ENCODE peak calls at places on chromosome 6, in six cellular contexts. H, M, C, Q, N and B are unnamed samples.

GRCh38 chr6:156953478-156954146 is 176.4 kb downstream of the ARID1B start:
- DNase-seq in M (peak), H (peak), Q (no peak), N (peak), C (no peak), B (no peak)

GRCh38 chr6:108707328-108707976 is 140.8 kb upstream of the ARMC2 start:
- DNase-seq in C (no peak), M (peak), H (no peak), Q (no peak), N (no peak), B (no peak)

GRCh38 chr6:151690768-151691562 is 116.5 kb upstream of the ESR1 start:
- DNase-seq in C (no peak), N (peak), M (no peak), H (peak), Q (no peak), B (no peak)

GRCh38 chr6:155162682-155163081 is 101.1 kb upstream of the CLDN20 start:
- DNase-seq in N (no peak), M (no peak), H (peak), Q (no peak), C (no peak), B (no peak)

GRCh38 chr6:68634503-68635411 is at the start of gene ADGRB3:
- DNase-seq in Q (peak), H (peak), N (peak), C (peak), M (peak), B (peak)

GRCh38 chr6:116096979-116097816 is 3.5 kb upstream of the NT5DC1 start:
- DNase-seq in Q (no peak), C (no peak), N (peak), M (no peak), H (peak), B (no peak)

GRCh38 chr6:148317739-148318138 is 24.9 kb upstream of the SASH1 start:
- DNase-seq in Q (no peak), N (no peak), M (no peak), H (no peak), C (no peak), B (no peak)

GRCh38 chr6:35776364-35777215 is at the start of gene CLPSL2:
- DNase-seq in H (peak), C (no peak), M (peak), Q (no peak), N (no peak), B (peak)

GRCh38 chr6:129866688-129867087 is 5.6 kb upstream of the TMEM244 start:
- DNase-seq in C (no peak), H (no peak), N (no peak), M (no peak), Q (no peak), B (no peak)

GRCh38 chr6:144928847-144929246 is 643.7 kb downstream of the UTRN start:
- DNase-seq in C (no peak), N (no peak), Q (no peak), M (no peak), H (no peak), B (no peak)

GRCh38 chr6:114783083-114783482 is 440.3 kb upstream of the HS3ST5 start:
- DNase-seq in M (no peak), Q (no peak), C (no peak), H (no peak), N (no peak), B (no peak)

GRCh38 chr6:135576055-135576454 is 78.5 kb upstream of the AHI1 start:
- DNase-seq in M (no peak), H (peak), Q (no peak), N (peak), C (no peak), B (no peak)

GRCh38 chr6:34232901-34233300 is 3.8 kb upstream of the HMGA1 start:
- DNase-seq in N (peak), C (no peak), Q (no peak), M (no peak), H (no peak), B (no peak)

GRCh38 chr6:92052513-92052912 is 1366.8 kb downstream of the EPHA7 start:
- DNase-seq in Q (no peak), M (no peak), N (no peak), H (no peak), C (no peak), B (no peak)

GRCh38 chr6:136775548-136775947 is 16.7 kb downstream of the MAP3K5 start:
- DNase-seq in H (peak), N (no peak), M (no peak), C (no peak), Q (no peak), B (no peak)

GRCh38 chr6:24536466-24536865 is 41.7 kb downstream of the ALDH5A1 start:
- DNase-seq in N (no peak), H (no peak), Q (no peak), C (no peak), M (no peak), B (no peak)

GRCh38 chr6:123945386-123945785 is 141.7 kb downstream of the NKAIN2 start:
- DNase-seq in M (no peak), Q (no peak), C (no peak), H (no peak), N (no peak), B (no peak)

GRCh38 chr6:110534731-110535164 is 58.3 kb upstream of the SLC22A16 start:
- DNase-seq in C (peak), Q (no peak), N (peak), H (peak), M (peak), B (no peak)

GRCh38 chr6:57089265-57089664 is 723 bp upstream of the ZNF451 start:
- DNase-seq in M (no peak), N (no peak), H (no peak), C (no peak), Q (no peak), B (no peak)

DNA sequence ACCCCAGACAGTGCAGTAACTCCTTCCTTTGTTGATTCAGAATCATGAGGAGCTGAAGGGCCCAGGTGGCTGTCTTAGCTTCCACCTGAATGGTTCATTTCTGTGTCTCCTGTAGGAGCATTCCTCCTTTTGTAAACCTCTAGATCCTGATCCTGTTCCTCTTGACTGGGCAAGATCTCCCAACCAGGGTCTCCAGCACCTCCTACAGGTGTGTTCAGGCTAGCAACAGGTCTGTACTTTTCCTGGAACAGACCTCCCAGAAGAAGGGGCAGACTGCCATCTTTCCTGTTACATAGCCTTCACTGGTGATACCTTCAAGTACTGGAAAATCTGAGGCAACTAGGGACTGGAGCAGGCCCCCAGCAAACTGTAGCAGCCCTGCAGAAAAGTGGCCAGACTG is 35.2 kb downstream of the HLA-B start:
- DNase-seq in C (no peak), Q (no peak), M (no peak), N (no peak), H (no peak), B (no peak)
- TF ChIP-seq CTCF in C (no peak), Q (no peak), M (peak), N (no peak), H (no peak), B (no peak)

GRCh38 chr6:1015819-1016218 is 296.1 kb upstream of the FOXQ1 start:
- DNase-seq in C (no peak), M (peak), N (no peak), H (no peak), Q (no peak), B (peak)
- TF ChIP-seq CTCF in C (no peak), M (no peak), N (no peak), H (no peak), Q (peak), B (no peak)

GRCh38 chr6:87617405-87617804 is 27.5 kb downstream of the ORC3 start:
- DNase-seq in C (no peak), Q (no peak), N (no peak), M (no peak), H (no peak), B (no peak)
- TF ChIP-seq CTCF in C (no peak), Q (no peak), N (no peak), M (no peak), H (no peak), B (no peak)

GRCh38 chr6:54992789-54993188 is 146.2 kb downstream of the FAM83B start:
- DNase-seq in N (peak), C (no peak), Q (no peak), H (peak), M (no peak), B (no peak)
- TF ChIP-seq CTCF in N (peak), C (no peak), Q (peak), H (peak), M (peak), B (peak)

GRCh38 chr6:44778513-44778912 is 391.0 kb downstream of the CDC5L start:
- DNase-seq in C (no peak), N (no peak), M (no peak), Q (no peak), H (no peak), B (no peak)
- TF ChIP-seq CTCF in C (no peak), N (no peak), M (no peak), Q (no peak), H (no peak), B (no peak)

GRCh38 chr6:32154514-32155161 is 697 bp downstream of the PPT2 start:
- DNase-seq in H (peak), N (peak), C (no peak), M (peak), Q (peak), B (peak)
- TF ChIP-seq CTCF in H (peak), N (peak), C (peak), M (peak), Q (peak), B (peak)

DNA sequence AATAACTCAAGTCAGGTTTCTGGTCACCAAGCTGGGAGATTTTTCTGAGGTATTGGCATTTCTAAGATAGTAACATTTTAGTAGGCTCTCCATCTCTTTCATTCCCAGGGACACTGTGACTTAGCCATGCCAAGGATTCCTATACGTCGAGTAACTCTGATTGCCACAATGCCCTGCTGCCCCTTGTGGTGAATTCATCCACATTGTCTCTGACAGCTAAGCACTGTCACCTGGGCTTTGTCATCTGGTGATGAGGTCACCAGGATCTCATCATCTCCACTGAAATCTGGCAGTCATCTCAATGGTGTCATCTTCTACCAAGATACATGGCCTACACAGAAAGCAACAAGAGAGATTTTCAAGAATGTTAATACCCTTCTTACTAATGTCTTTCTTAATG is 246.6 kb downstream of the CD109 start:
- DNase-seq in H (no peak), C (no peak), N (peak), M (peak), Q (no peak), B (no peak)
- TF ChIP-seq CTCF in H (no peak), C (no peak), N (peak), M (peak), Q (no peak), B (no peak)